ENCODE peak calls at places on chromosomes 2 and 18, in six cellular contexts. A is hepatocyte, Y is ovary, J is T-helper 9 cell, S is sciatic nerve, U is WTC11. L is an unnamed sample.

GRCh38 chr2:9473985-9474360 is 378 bp upstream of the IAH1 start:
- DNase-seq in A (peak), Y (peak), J (peak), S (peak), U (peak), L (peak)

GRCh38 chr2:109238580-109238979 is 109.6 kb downstream of the SH3RF3 start:
- DNase-seq in A (no peak), Y (no peak), J (no peak), S (peak), U (no peak), L (peak)

GRCh38 chr2:15158117-15158516 is 403.0 kb downstream of the NBAS start:
- DNase-seq in A (no peak), Y (no peak), J (no peak), S (no peak), U (peak), L (no peak)

GRCh38 chr2:217916504-217917254 is 86.1 kb downstream of the TNS1 start:
- DNase-seq in A (no peak), Y (no peak), J (no peak), S (no peak), U (no peak), L (no peak)

GRCh38 chr2:3670941-3671340 is 12.9 kb downstream of the ALLC start:
- DNase-seq in A (no peak), Y (no peak), J (no peak), S (no peak), U (no peak), L (no peak)

GRCh38 chr2:71358931-71359671 is 27.5 kb downstream of the ZNF638 start:
- DNase-seq in A (no peak), Y (no peak), J (no peak), S (no peak), U (no peak), L (no peak)

GRCh38 chr18:33577688-33578370 is at the start of gene ASXL3:
- DNase-seq in A (peak), Y (peak), J (no peak), S (peak), U (peak), L (no peak)

GRCh38 chr2:121074322-121074932 is 210.6 kb downstream of the TFCP2L1 start:
- DNase-seq in A (no peak), Y (no peak), J (no peak), S (no peak), U (peak), L (no peak)

GRCh38 chr2:31232586-31232985 is 1.4 kb upstream of the EHD3 start:
- DNase-seq in A (no peak), Y (no peak), J (no peak), S (no peak), U (no peak), L (no peak)

GRCh38 chr2:28539095-28539494 is 43.2 kb downstream of the PLB1 start:
- DNase-seq in A (no peak), Y (no peak), J (no peak), S (no peak), U (no peak), L (no peak)

GRCh38 chr2:231683907-231684306 is 24.4 kb upstream of the PTMA start:
- DNase-seq in A (no peak), Y (no peak), J (no peak), S (no peak), U (no peak), L (no peak)

GRCh38 chr2:197538412-197538811 is 22.5 kb downstream of the MOB4 start:
- DNase-seq in A (no peak), Y (no peak), J (no peak), S (no peak), U (no peak), L (no peak)

GRCh38 chr18:7452331-7452730 is 114.8 kb upstream of the PTPRM start:
- DNase-seq in A (peak), Y (no peak), J (no peak), S (no peak), U (peak), L (peak)

GRCh38 chr2:71952572-71953188 is 195.0 kb downstream of the CYP26B1 start:
- DNase-seq in A (no peak), Y (no peak), J (no peak), S (no peak), U (no peak), L (no peak)

GRCh38 chr2:15400240-15400826 is 160.8 kb downstream of the NBAS start:
- DNase-seq in A (no peak), Y (no peak), J (no peak), S (no peak), U (no peak), L (no peak)

L was measured in NAMALWA.